ENCODE peak calls at places on chromosomes 13 and 19, in seven cellular contexts. One of them, this sample, is unnamed.

GRCh38 chr19:5342573-5343201 is 2.1 kb upstream of the PTPRS start:
- DNase-seq in brain microvascular endothelial cell: no peak
- DNase-seq in cardiac muscle cell: no peak
- DNase-seq in fibroblast of lung: no peak
- DNase-seq in tibial nerve: no peak
- DNase-seq in WTC11: no peak
- DNase-seq in endothelial cell: no peak
- DNase-seq in this sample: no peak

GRCh38 chr13:73816702-73817101 is 317.5 kb downstream of the KLF12 start:
- DNase-seq in WTC11: no peak
- DNase-seq in tibial nerve: no peak
- DNase-seq in cardiac muscle cell: no peak
- DNase-seq in endothelial cell: no peak
- DNase-seq in brain microvascular endothelial cell: no peak
- DNase-seq in fibroblast of lung: no peak
- DNase-seq in this sample: no peak

GRCh38 chr13:113573065-113573464 is 11.5 kb upstream of the TFDP1 start:
- DNase-seq in tibial nerve: no peak
- DNase-seq in brain microvascular endothelial cell: no peak
- DNase-seq in endothelial cell: no peak
- DNase-seq in WTC11: no peak
- DNase-seq in fibroblast of lung: no peak
- DNase-seq in cardiac muscle cell: no peak
- DNase-seq in this sample: no peak

GRCh38 chr19:18110833-18111232 is 13.3 kb downstream of the MAST3 start:
- DNase-seq in fibroblast of lung: no peak
- DNase-seq in brain microvascular endothelial cell: no peak
- DNase-seq in tibial nerve: no peak
- DNase-seq in endothelial cell: no peak
- DNase-seq in cardiac muscle cell: no peak
- DNase-seq in WTC11: peak; percentile 22
- DNase-seq in this sample: no peak

GRCh38 chr13:43516401-43516826 is 270.4 kb downstream of the ENOX1 start:
- DNase-seq in tibial nerve: peak; percentile 53
- DNase-seq in fibroblast of lung: peak; percentile 91
- DNase-seq in cardiac muscle cell: peak; percentile 90
- DNase-seq in WTC11: no peak
- DNase-seq in endothelial cell: no peak
- DNase-seq in brain microvascular endothelial cell: no peak
- DNase-seq in this sample: no peak

GRCh38 chr19:53504903-53505302 is 33.0 kb upstream of the ZNF331 start:
- DNase-seq in endothelial cell: no peak
- DNase-seq in fibroblast of lung: peak; percentile 31
- DNase-seq in tibial nerve: no peak
- DNase-seq in brain microvascular endothelial cell: no peak
- DNase-seq in cardiac muscle cell: no peak
- DNase-seq in WTC11: no peak
- DNase-seq in this sample: no peak

GRCh38 chr19:3285647-3286176 is 61.3 kb downstream of the CELF5 start:
- DNase-seq in cardiac muscle cell: peak; percentile 27
- DNase-seq in endothelial cell: peak; percentile 64
- DNase-seq in WTC11: no peak
- DNase-seq in fibroblast of lung: peak; percentile 35
- DNase-seq in tibial nerve: no peak
- DNase-seq in brain microvascular endothelial cell: no peak
- DNase-seq in this sample: no peak

GRCh38 chr19:16022681-16023557 is 53.4 kb upstream of the TPM4 start:
- DNase-seq in fibroblast of lung: no peak
- DNase-seq in endothelial cell: no peak
- DNase-seq in cardiac muscle cell: no peak
- DNase-seq in brain microvascular endothelial cell: no peak
- DNase-seq in tibial nerve: no peak
- DNase-seq in WTC11: no peak
- DNase-seq in this sample: no peak

GRCh38 chr13:90403330-90404082 is 944.0 kb upstream of the MIR17HG start:
- DNase-seq in WTC11: no peak
- DNase-seq in brain microvascular endothelial cell: no peak
- DNase-seq in tibial nerve: no peak
- DNase-seq in cardiac muscle cell: no peak
- DNase-seq in fibroblast of lung: no peak
- DNase-seq in endothelial cell: no peak
- DNase-seq in this sample: no peak

GRCh38 chr13:102286326-102286725 is 115.5 kb downstream of the FGF14 start:
- DNase-seq in WTC11: no peak
- DNase-seq in tibial nerve: no peak
- DNase-seq in endothelial cell: no peak
- DNase-seq in cardiac muscle cell: peak; percentile 68
- DNase-seq in brain microvascular endothelial cell: peak; percentile 50
- DNase-seq in fibroblast of lung: peak; percentile 97
- DNase-seq in this sample: peak; percentile 90

GRCh38 chr13:99961634-99962033 is 9.9 kb downstream of the ZIC5 start:
- DNase-seq in WTC11: no peak
- DNase-seq in endothelial cell: no peak
- DNase-seq in brain microvascular endothelial cell: no peak
- DNase-seq in cardiac muscle cell: no peak
- DNase-seq in tibial nerve: no peak
- DNase-seq in fibroblast of lung: no peak
- DNase-seq in this sample: no peak

GRCh38 chr13:99322297-99323103 is 15.3 kb upstream of the GPR183 start:
- DNase-seq in brain microvascular endothelial cell: peak; percentile 77
- DNase-seq in cardiac muscle cell: peak; percentile 70
- DNase-seq in tibial nerve: no peak
- DNase-seq in WTC11: no peak
- DNase-seq in endothelial cell: no peak
- DNase-seq in fibroblast of lung: peak; percentile 79
- DNase-seq in this sample: peak; percentile 60

GRCh38 chr13:110396913-110397379 is 89.9 kb downstream of the COL4A2 start:
- DNase-seq in WTC11: no peak
- DNase-seq in tibial nerve: peak; percentile 91
- DNase-seq in cardiac muscle cell: peak; percentile 100
- DNase-seq in fibroblast of lung: peak; percentile 100
- DNase-seq in endothelial cell: no peak
- DNase-seq in brain microvascular endothelial cell: peak; percentile 100
- DNase-seq in this sample: peak; percentile 97

GRCh38 chr19:46265217-46265828 is 31.5 kb upstream of the HIF3A start:
- DNase-seq in endothelial cell: peak; percentile 82
- DNase-seq in cardiac muscle cell: peak; percentile 90
- DNase-seq in fibroblast of lung: peak; percentile 82
- DNase-seq in WTC11: peak; percentile 76
- DNase-seq in tibial nerve: peak; percentile 51
- DNase-seq in brain microvascular endothelial cell: peak; percentile 76
- DNase-seq in this sample: peak; percentile 90

GRCh38 chr19:45468159-45468651 is 409 bp downstream of the FOSB start:
- DNase-seq in brain microvascular endothelial cell: peak; percentile 14
- DNase-seq in endothelial cell: no peak
- DNase-seq in fibroblast of lung: no peak
- DNase-seq in WTC11: no peak
- DNase-seq in tibial nerve: peak; percentile 26
- DNase-seq in cardiac muscle cell: peak; percentile 53
- DNase-seq in this sample: peak; percentile 47

GRCh38 chr13:113656015-113656588 is 1.9 kb downstream of the ATP4B start:
- DNase-seq in fibroblast of lung: no peak
- DNase-seq in cardiac muscle cell: no peak
- DNase-seq in WTC11: peak; percentile 6
- DNase-seq in endothelial cell: no peak
- DNase-seq in brain microvascular endothelial cell: no peak
- DNase-seq in tibial nerve: no peak
- DNase-seq in this sample: no peak

GRCh38 chr13:23547000-23547590 is 23.1 kb upstream of the TNFRSF19 start:
- DNase-seq in brain microvascular endothelial cell: no peak
- DNase-seq in WTC11: peak; percentile 60
- DNase-seq in tibial nerve: no peak
- DNase-seq in cardiac muscle cell: peak; percentile 67
- DNase-seq in fibroblast of lung: peak; percentile 45
- DNase-seq in endothelial cell: peak; percentile 27
- DNase-seq in this sample: no peak

GRCh38 chr19:50882188-50882587 is 8.9 kb downstream of the KLK2 start:
- DNase-seq in brain microvascular endothelial cell: no peak
- DNase-seq in fibroblast of lung: no peak
- DNase-seq in tibial nerve: no peak
- DNase-seq in cardiac muscle cell: no peak
- DNase-seq in WTC11: no peak
- DNase-seq in endothelial cell: no peak
- DNase-seq in this sample: no peak
- TF ChIP-seq CTCF in brain microvascular endothelial cell: no peak
- TF ChIP-seq CTCF in fibroblast of lung: no peak
- TF ChIP-seq CTCF in tibial nerve: no peak
- TF ChIP-seq CTCF in cardiac muscle cell: no peak
- TF ChIP-seq CTCF in WTC11: no peak
- TF ChIP-seq CTCF in endothelial cell: no peak
- TF ChIP-seq CTCF in this sample: no peak

DNA sequence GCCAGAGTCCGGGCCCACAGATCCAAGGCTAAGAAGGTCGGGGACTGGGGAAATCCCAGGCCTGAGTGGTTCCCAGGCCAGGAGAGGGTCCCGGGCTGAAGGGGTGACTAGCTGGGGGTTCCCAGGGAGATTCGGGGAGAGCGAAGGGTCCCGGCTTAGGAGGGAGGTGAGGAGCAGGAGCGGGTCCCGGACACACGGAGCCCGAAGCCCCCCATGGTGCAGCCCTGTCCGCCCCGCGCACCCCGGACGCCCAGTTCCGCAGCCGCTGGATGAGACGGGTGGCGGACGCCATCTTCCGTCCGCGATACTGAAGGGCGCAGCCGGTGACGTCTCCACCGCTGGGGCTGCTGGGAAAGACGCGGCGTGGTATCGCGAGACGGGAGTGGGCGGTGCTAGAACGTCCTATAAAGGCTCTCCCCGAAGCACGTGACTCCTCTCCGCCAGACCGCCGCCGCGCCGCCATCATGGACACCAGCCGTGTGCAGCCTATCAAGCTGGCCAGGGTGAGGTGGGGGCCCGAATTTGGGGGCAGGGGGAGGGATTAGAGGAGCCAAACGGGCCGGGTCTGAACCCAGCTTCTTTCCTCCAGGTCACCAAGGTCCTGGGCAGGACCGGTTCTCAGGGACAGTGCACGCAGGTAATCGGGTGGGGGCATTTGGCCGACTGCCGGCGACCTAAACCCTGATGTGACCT is at the start of the genes NDUFA7 and RPS28:
- DNase-seq in fibroblast of lung: peak; percentile 96
- DNase-seq in tibial nerve: peak; percentile 97
- DNase-seq in endothelial cell: peak; percentile 96
- DNase-seq in WTC11: peak; percentile 98
- DNase-seq in brain microvascular endothelial cell: peak; percentile 93
- DNase-seq in cardiac muscle cell: peak; percentile 97
- DNase-seq in this sample: peak; percentile 96
- TF ChIP-seq CTCF in fibroblast of lung: peak; percentile 15
- TF ChIP-seq CTCF in tibial nerve: peak; percentile 63
- TF ChIP-seq CTCF in endothelial cell: no peak
- TF ChIP-seq CTCF in WTC11: no peak
- TF ChIP-seq CTCF in brain microvascular endothelial cell: peak; percentile 34
- TF ChIP-seq CTCF in cardiac muscle cell: peak; percentile 11
- TF ChIP-seq CTCF in this sample: no peak

GRCh38 chr19:35725216-35725861 is 7.5 kb downstream of the KMT2B start:
- DNase-seq in WTC11: no peak
- DNase-seq in brain microvascular endothelial cell: no peak
- DNase-seq in cardiac muscle cell: no peak
- DNase-seq in endothelial cell: no peak
- DNase-seq in tibial nerve: no peak
- DNase-seq in fibroblast of lung: no peak
- DNase-seq in this sample: no peak

GRCh38 chr19:35722461-35722860 is 4.7 kb downstream of the KMT2B start:
- DNase-seq in endothelial cell: no peak
- DNase-seq in cardiac muscle cell: no peak
- DNase-seq in tibial nerve: no peak
- DNase-seq in WTC11: no peak
- DNase-seq in brain microvascular endothelial cell: no peak
- DNase-seq in fibroblast of lung: no peak
- DNase-seq in this sample: no peak

GRCh38 chr19:35722897-35723296 is 5.1 kb downstream of the KMT2B start:
- DNase-seq in endothelial cell: no peak
- DNase-seq in cardiac muscle cell: no peak
- DNase-seq in tibial nerve: no peak
- DNase-seq in WTC11: no peak
- DNase-seq in fibroblast of lung: no peak
- DNase-seq in brain microvascular endothelial cell: no peak
- DNase-seq in this sample: no peak

GRCh38 chr19:35724560-35724959 is 6.8 kb downstream of the KMT2B start:
- DNase-seq in endothelial cell: no peak
- DNase-seq in brain microvascular endothelial cell: no peak
- DNase-seq in cardiac muscle cell: no peak
- DNase-seq in tibial nerve: no peak
- DNase-seq in WTC11: no peak
- DNase-seq in fibroblast of lung: no peak
- DNase-seq in this sample: no peak

DNA sequence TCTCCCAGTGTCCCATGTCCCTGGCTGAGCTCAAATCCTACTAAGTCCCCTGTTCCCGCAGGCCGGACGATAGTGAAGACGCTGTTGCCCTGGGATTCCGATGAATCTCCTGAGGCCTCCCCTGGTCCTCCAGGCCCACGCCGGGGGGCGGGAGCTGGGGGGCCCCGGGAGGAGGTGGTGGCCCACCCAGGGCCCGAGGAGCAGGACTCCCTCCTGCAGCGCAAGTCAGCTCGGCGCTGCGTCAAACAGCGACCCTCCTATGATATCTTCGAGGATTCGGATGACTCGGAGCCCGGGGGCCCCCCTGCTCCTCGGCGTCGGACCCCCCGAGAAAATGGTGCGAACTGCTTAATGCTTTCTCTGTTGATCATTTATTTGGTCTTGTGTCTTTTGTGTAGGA is 5.9 kb downstream of the KMT2B start:
- DNase-seq in endothelial cell: no peak
- DNase-seq in WTC11: no peak
- DNase-seq in tibial nerve: no peak
- DNase-seq in brain microvascular endothelial cell: no peak
- DNase-seq in cardiac muscle cell: no peak
- DNase-seq in fibroblast of lung: no peak
- DNase-seq in this sample: no peak
- TF ChIP-seq CTCF in endothelial cell: no peak
- TF ChIP-seq CTCF in WTC11: no peak
- TF ChIP-seq CTCF in tibial nerve: no peak
- TF ChIP-seq CTCF in brain microvascular endothelial cell: no peak
- TF ChIP-seq CTCF in cardiac muscle cell: no peak
- TF ChIP-seq CTCF in fibroblast of lung: no peak
- TF ChIP-seq CTCF in this sample: no peak

GRCh38 chr13:26219726-26220125 is 2.4 kb downstream of the RNF6 start:
- DNase-seq in WTC11: no peak
- DNase-seq in fibroblast of lung: peak; percentile 3
- DNase-seq in endothelial cell: no peak
- DNase-seq in tibial nerve: no peak
- DNase-seq in cardiac muscle cell: no peak
- DNase-seq in brain microvascular endothelial cell: no peak
- DNase-seq in this sample: peak; percentile 1

GRCh38 chr13:26220575-26220974 is 1.5 kb downstream of the RNF6 start:
- DNase-seq in WTC11: no peak
- DNase-seq in cardiac muscle cell: peak; percentile 27
- DNase-seq in endothelial cell: no peak
- DNase-seq in tibial nerve: no peak
- DNase-seq in brain microvascular endothelial cell: peak; percentile 47
- DNase-seq in fibroblast of lung: peak; percentile 47
- DNase-seq in this sample: peak; percentile 64

GRCh38 chr13:26221399-26221720 is 754 bp downstream of the RNF6 start:
- DNase-seq in cardiac muscle cell: no peak
- DNase-seq in brain microvascular endothelial cell: no peak
- DNase-seq in fibroblast of lung: no peak
- DNase-seq in endothelial cell: no peak
- DNase-seq in tibial nerve: no peak
- DNase-seq in WTC11: no peak
- DNase-seq in this sample: no peak

GRCh38 chr13:26222523-26223046 is 471 bp upstream of the RNF6 start:
- DNase-seq in WTC11: no peak
- DNase-seq in fibroblast of lung: no peak
- DNase-seq in cardiac muscle cell: no peak
- DNase-seq in endothelial cell: no peak
- DNase-seq in brain microvascular endothelial cell: no peak
- DNase-seq in tibial nerve: no peak
- DNase-seq in this sample: no peak

GRCh38 chr13:26221721-26222522 is at the start of gene RNF6:
- DNase-seq in brain microvascular endothelial cell: peak; percentile 100
- DNase-seq in fibroblast of lung: peak; percentile 99
- DNase-seq in cardiac muscle cell: peak; percentile 99
- DNase-seq in WTC11: peak; percentile 86
- DNase-seq in tibial nerve: peak; percentile 97
- DNase-seq in endothelial cell: peak; percentile 77
- DNase-seq in this sample: peak; percentile 98
- TF ChIP-seq CTCF in brain microvascular endothelial cell: peak; percentile 12
- TF ChIP-seq CTCF in fibroblast of lung: no peak
- TF ChIP-seq CTCF in cardiac muscle cell: no peak
- TF ChIP-seq CTCF in WTC11: no peak
- TF ChIP-seq CTCF in tibial nerve: no peak
- TF ChIP-seq CTCF in endothelial cell: no peak
- TF ChIP-seq CTCF in this sample: no peak